ENCODE peak calls at places on chromosomes 6 and 20, in ten cellular contexts. C is activated CD4-positive, alpha-beta T cell treated with anti-CD3 and anti-CD28 coated beads for 1 hour; J is A673; Z is smooth muscle cell of the brain vasculature; N is mucosa of descending colon; W is substantia nigra; I is T follicular helper cell; Q is stimulated activated CD8-positive, alpha-beta memory T cell treated with anti-CD3 and anti-CD28 coated beads, Interleukin-15, amount 100 ng/mL, for 24 hours; E is amniotic stem cell; A is MM.1S. U is an unnamed sample.

GRCh38 chr6:149013932-149014331 is 267.1 kb downstream of the UST start:
- DNase-seq in C (no peak), J (no peak), Z (no peak), N (no peak), W (no peak), I (no peak), Q (no peak), E (no peak), A (no peak), U (no peak)

GRCh38 chr6:100210138-100210872 is 216.3 kb upstream of the MCHR2 start:
- DNase-seq in C (no peak), J (no peak), Z (no peak), N (no peak), W (no peak), I (no peak), Q (no peak), E (no peak), A (no peak), U (peak)

GRCh38 chr6:816510-817084 is 123.7 kb upstream of the EXOC2 start:
- DNase-seq in C (no peak), J (no peak), Z (no peak), N (no peak), W (no peak), I (no peak), Q (no peak), E (no peak), A (no peak), U (no peak)

GRCh38 chr20:34062651-34063482 is 49.2 kb downstream of the EIF2S2 start:
- DNase-seq in C (no peak), J (no peak), Z (no peak), N (no peak), W (no peak), I (no peak), Q (no peak), E (no peak), A (no peak), U (no peak)

GRCh38 chr6:40520683-40521082 is 66.5 kb downstream of the LRFN2 start:
- DNase-seq in C (no peak), J (no peak), Z (no peak), N (no peak), W (no peak), I (no peak), Q (no peak), E (no peak), A (no peak), U (no peak)

GRCh38 chr20:58839474-58839874 is 11.2 kb downstream of the GNAS-AS1 start:
- DNase-seq in C (peak), J (peak), Z (no peak), N (no peak), W (no peak), I (peak), Q (no peak), E (no peak), A (no peak), U (no peak)

GRCh38 chr6:107320126-107320525 is 139.2 kb downstream of the PDSS2 start:
- DNase-seq in C (no peak), J (no peak), Z (no peak), N (no peak), W (no peak), I (no peak), Q (no peak), E (peak), A (no peak), U (no peak)

GRCh38 chr20:14259691-14260090 is 77.7 kb downstream of the FLRT3 start:
- DNase-seq in C (no peak), J (no peak), Z (no peak), N (no peak), W (no peak), I (no peak), Q (no peak), E (no peak), A (no peak), U (no peak)

GRCh38 chr6:88983532-88983931 is 20.1 kb upstream of the RNGTT start:
- DNase-seq in C (no peak), J (peak), Z (no peak), N (no peak), W (no peak), I (no peak), Q (no peak), E (no peak), A (no peak), U (peak)

GRCh38 chr6:81981812-81982211 is 229.3 kb upstream of the TENT5A start:
- DNase-seq in C (no peak), J (peak), Z (no peak), N (no peak), W (no peak), I (no peak), Q (no peak), E (peak), A (peak), U (no peak)

GRCh38 chr6:169894377-169894960 is 143.0 kb downstream of the ERMARD start:
- DNase-seq in C (no peak), J (no peak), Z (no peak), N (no peak), W (no peak), I (no peak), Q (no peak), E (no peak), A (no peak), U (no peak)

GRCh38 chr6:154370545-154370944 is 13.9 kb upstream of the IPCEF1 start:
- DNase-seq in C (no peak), J (peak), Z (peak), N (no peak), W (no peak), I (no peak), Q (no peak), E (no peak), A (no peak), U (no peak)

GRCh38 chr20:1876975-1877603 is 18.1 kb upstream of the SIRPA start:
- DNase-seq in C (no peak), J (peak), Z (peak), N (no peak), W (no peak), I (no peak), Q (no peak), E (peak), A (no peak), U (peak)

GRCh38 chr6:42095066-42095465 is 44.7 kb downstream of the TAF8 start:
- DNase-seq in C (no peak), J (no peak), Z (no peak), N (no peak), W (no peak), I (no peak), Q (no peak), E (no peak), A (no peak), U (no peak)

GRCh38 chr6:161422710-161423109 is 148.8 kb upstream of the AGPAT4 start:
- DNase-seq in C (no peak), J (no peak), Z (no peak), N (no peak), W (no peak), I (no peak), Q (no peak), E (no peak), A (no peak), U (no peak)

GRCh38 chr6:15811107-15811506 is 148.3 kb upstream of the DTNBP1 start:
- DNase-seq in C (no peak), J (no peak), Z (no peak), N (no peak), W (no peak), I (no peak), Q (no peak), E (no peak), A (no peak), U (no peak)

GRCh38 chr6:684831-685636 is 7.9 kb downstream of the EXOC2 start:
- DNase-seq in C (no peak), J (no peak), Z (no peak), N (no peak), W (no peak), I (no peak), Q (no peak), E (no peak), A (peak), U (no peak)

GRCh38 chr6:106547961-106548453 is 81.3 kb downstream of the RTN4IP1 start:
- DNase-seq in C (no peak), J (no peak), Z (no peak), N (no peak), W (no peak), I (no peak), Q (no peak), E (no peak), A (no peak), U (no peak)

GRCh38 chr20:8271727-8272126 is 139.7 kb downstream of the PLCB1 start:
- DNase-seq in C (no peak), J (no peak), Z (no peak), N (no peak), W (no peak), I (no peak), Q (no peak), E (no peak), A (no peak), U (no peak)

GRCh38 chr6:129671442-129672344 is 38.3 kb downstream of the ARHGAP18 start:
- DNase-seq in C (peak), J (peak), Z (no peak), N (no peak), W (no peak), I (no peak), Q (peak), E (no peak), A (no peak), U (no peak)

GRCh38 chr20:1144401-1145172 is 26.2 kb downstream of the PSMF1 start:
- DNase-seq in C (no peak), J (no peak), Z (no peak), N (no peak), W (no peak), I (no peak), Q (no peak), E (no peak), A (no peak), U (no peak)

GRCh38 chr20:62804632-62805364 is at the start of gene OGFR:
- DNase-seq in C (peak), J (peak), Z (no peak), N (peak), W (no peak), I (peak), Q (no peak), E (peak), A (peak), U (peak)

GRCh38 chr6:79413562-79414002 is 123.6 kb downstream of the LCA5 start:
- DNase-seq in C (no peak), J (peak), Z (peak), N (no peak), W (no peak), I (no peak), Q (no peak), E (peak), A (no peak), U (peak)